ENCODE peak calls at places on chromosome 12, in five cellular contexts. One of them, this sample, is unnamed. For H3K4me1 and H3K27me3, the result is how much of the 10 kb centered on the place peaks cover.

GRCh38 chr12:89363084-89363483 is 10.8 kb upstream of the DUSP6 start:
- DNase-seq in upper lobe of right lung: no peak
- DNase-seq in CD8-positive, alpha-beta memory T cell: no peak
- DNase-seq in spleen: no peak
- DNase-seq in adrenal gland: no peak
- DNase-seq in this sample: no peak

GRCh38 chr12:105492591-105492990 is 162.1 kb downstream of the C12orf75 start:
- DNase-seq in adrenal gland: no peak
- DNase-seq in spleen: no peak
- DNase-seq in upper lobe of right lung: no peak
- DNase-seq in CD8-positive, alpha-beta memory T cell: no peak
- DNase-seq in this sample: no peak

GRCh38 chr12:111451649-111452129 is 46.0 kb downstream of the SH2B3 start:
- DNase-seq in CD8-positive, alpha-beta memory T cell: no peak
- DNase-seq in upper lobe of right lung: no peak
- DNase-seq in spleen: no peak
- DNase-seq in adrenal gland: no peak
- DNase-seq in this sample: no peak

GRCh38 chr12:99852666-99853065 is 132.1 kb downstream of the ANKS1B start:
- DNase-seq in adrenal gland: no peak
- DNase-seq in spleen: no peak
- DNase-seq in upper lobe of right lung: no peak
- DNase-seq in CD8-positive, alpha-beta memory T cell: no peak
- DNase-seq in this sample: no peak

GRCh38 chr12:62744551-62744950 is 190.4 kb downstream of the PPM1H start:
- DNase-seq in upper lobe of right lung: no peak
- DNase-seq in spleen: peak
- DNase-seq in CD8-positive, alpha-beta memory T cell: no peak
- DNase-seq in adrenal gland: peak
- DNase-seq in this sample: no peak

GRCh38 chr12:56683-57346 is 9.8 kb upstream of the IQSEC3 start:
- DNase-seq in upper lobe of right lung: no peak
- DNase-seq in spleen: peak
- DNase-seq in adrenal gland: no peak
- DNase-seq in CD8-positive, alpha-beta memory T cell: no peak
- DNase-seq in this sample: no peak

GRCh38 chr12:95836185-95836609 is 22.6 kb upstream of the SNRPF start:
- DNase-seq in CD8-positive, alpha-beta memory T cell: no peak
- DNase-seq in adrenal gland: no peak
- DNase-seq in spleen: no peak
- DNase-seq in upper lobe of right lung: no peak
- DNase-seq in this sample: no peak

GRCh38 chr12:25276199-25276937 is 25.6 kb upstream of the KRAS start:
- DNase-seq in adrenal gland: peak
- DNase-seq in spleen: no peak
- DNase-seq in upper lobe of right lung: no peak
- DNase-seq in CD8-positive, alpha-beta memory T cell: no peak
- DNase-seq in this sample: no peak

GRCh38 chr12:80041691-80042090 is 57.6 kb upstream of the OTOGL start:
- DNase-seq in spleen: no peak
- DNase-seq in upper lobe of right lung: no peak
- DNase-seq in adrenal gland: no peak
- DNase-seq in CD8-positive, alpha-beta memory T cell: no peak
- DNase-seq in this sample: no peak

GRCh38 chr12:92987846-92988621 is 58.9 kb upstream of the EEA1 start:
- DNase-seq in CD8-positive, alpha-beta memory T cell: no peak
- DNase-seq in upper lobe of right lung: peak
- DNase-seq in spleen: no peak
- DNase-seq in adrenal gland: peak
- DNase-seq in this sample: no peak

GRCh38 chr12:124496584-124496983 is 70.8 kb downstream of the NCOR2 start:
- DNase-seq in spleen: no peak
- DNase-seq in adrenal gland: no peak
- DNase-seq in upper lobe of right lung: no peak
- DNase-seq in CD8-positive, alpha-beta memory T cell: no peak
- DNase-seq in this sample: peak

GRCh38 chr12:103800252-103800771 is 40.7 kb downstream of the NT5DC3 start:
- DNase-seq in CD8-positive, alpha-beta memory T cell: no peak
- DNase-seq in upper lobe of right lung: no peak
- DNase-seq in spleen: no peak
- DNase-seq in adrenal gland: peak
- DNase-seq in this sample: peak

GRCh38 chr12:39412210-39412609 is 30.7 kb downstream of the KIF21A start:
- DNase-seq in CD8-positive, alpha-beta memory T cell: no peak
- DNase-seq in upper lobe of right lung: no peak
- DNase-seq in adrenal gland: no peak
- DNase-seq in spleen: no peak
- DNase-seq in this sample: no peak

GRCh38 chr12:11730299-11731041 is 81.0 kb downstream of the ETV6 start:
- DNase-seq in spleen: no peak
- DNase-seq in upper lobe of right lung: no peak
- DNase-seq in CD8-positive, alpha-beta memory T cell: no peak
- DNase-seq in adrenal gland: no peak
- DNase-seq in this sample: no peak

GRCh38 chr12:76197283-76197682 is 112.8 kb upstream of the NAP1L1 start:
- DNase-seq in CD8-positive, alpha-beta memory T cell: no peak
- DNase-seq in upper lobe of right lung: no peak
- DNase-seq in adrenal gland: no peak
- DNase-seq in spleen: no peak
- DNase-seq in this sample: no peak

GRCh38 chr12:51270067-51270846 is at the start of gene SMAGP:
- DNase-seq in upper lobe of right lung: peak
- DNase-seq in spleen: peak
- DNase-seq in adrenal gland: peak
- DNase-seq in CD8-positive, alpha-beta memory T cell: peak
- DNase-seq in this sample: peak

GRCh38 chr12:92028039-92028709 is 117.5 kb downstream of the BTG1 start:
- DNase-seq in adrenal gland: no peak
- DNase-seq in CD8-positive, alpha-beta memory T cell: no peak
- DNase-seq in spleen: no peak
- DNase-seq in upper lobe of right lung: no peak
- DNase-seq in this sample: no peak

GRCh38 chr12:24840046-24840800 is 108.7 kb downstream of the BCAT1 start:
- DNase-seq in spleen: no peak
- DNase-seq in CD8-positive, alpha-beta memory T cell: no peak
- DNase-seq in adrenal gland: no peak
- DNase-seq in upper lobe of right lung: no peak
- DNase-seq in this sample: no peak

GRCh38 chr12:113152835-113153814 is 3.6 kb downstream of the CFAP73 start:
- DNase-seq in CD8-positive, alpha-beta memory T cell: peak
- DNase-seq in spleen: peak
- DNase-seq in adrenal gland: peak
- DNase-seq in upper lobe of right lung: peak
- DNase-seq in this sample: peak

GRCh38 chr12:41944241-41944640 is 200.4 kb downstream of the GXYLT1 start:
- DNase-seq in spleen: no peak
- DNase-seq in adrenal gland: no peak
- DNase-seq in CD8-positive, alpha-beta memory T cell: no peak
- DNase-seq in upper lobe of right lung: no peak
- DNase-seq in this sample: no peak

GRCh38 chr12:108752387-108752786 is 21.1 kb upstream of the CORO1C start:
- DNase-seq in adrenal gland: no peak
- DNase-seq in CD8-positive, alpha-beta memory T cell: no peak
- DNase-seq in spleen: no peak
- DNase-seq in upper lobe of right lung: no peak
- DNase-seq in this sample: peak

GRCh38 chr12:68804654-68805591 is 3.1 kb upstream of the MDM2 start:
- DNase-seq in adrenal gland: peak
- DNase-seq in upper lobe of right lung: no peak
- DNase-seq in spleen: peak
- DNase-seq in CD8-positive, alpha-beta memory T cell: no peak
- DNase-seq in this sample: peak

DNA sequence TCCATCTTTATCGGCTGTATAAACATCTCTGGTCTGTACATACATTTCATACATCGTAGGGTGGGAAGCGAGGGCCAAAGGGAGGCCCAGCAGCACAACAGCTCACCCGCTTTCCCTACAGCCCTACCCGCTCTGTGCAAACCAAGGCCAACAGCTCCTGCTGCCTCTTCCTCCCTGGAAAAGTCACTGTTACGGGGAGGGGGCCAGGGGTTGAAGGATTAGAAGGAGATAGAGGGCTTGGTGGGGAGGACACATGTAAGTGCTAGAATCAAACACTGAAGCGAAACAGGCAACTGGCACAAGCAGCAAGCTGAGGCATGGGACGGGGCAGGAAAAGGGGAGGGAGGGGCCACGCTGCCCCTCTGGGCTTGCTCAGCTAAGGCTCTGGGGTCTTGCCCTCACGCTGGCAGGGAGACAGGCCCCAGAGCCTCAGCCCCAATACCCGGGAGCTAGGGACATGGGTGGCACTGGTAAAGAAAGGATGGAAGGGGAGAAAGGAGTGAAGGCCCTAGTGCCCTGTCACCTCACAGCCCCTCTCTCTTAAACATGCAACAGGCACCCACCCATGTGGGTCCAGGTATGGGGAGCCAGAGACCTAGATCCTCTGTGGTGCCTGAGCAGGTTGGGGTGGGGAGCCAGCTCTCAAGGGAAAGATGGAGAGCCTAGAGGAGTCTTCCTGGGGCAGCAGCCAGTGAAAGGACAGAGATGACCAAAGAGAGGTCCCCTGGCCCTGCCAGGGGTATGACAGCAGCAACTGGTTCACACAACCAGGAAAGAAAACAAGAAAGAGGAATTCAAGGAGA is 14.4 kb downstream of the SPRYD3 start:
- DNase-seq in adrenal gland: peak
- DNase-seq in CD8-positive, alpha-beta memory T cell: no peak
- DNase-seq in upper lobe of right lung: peak
- DNase-seq in spleen: no peak
- DNase-seq in this sample: peak
- H3K4me1 ChIP-seq in adrenal gland: under half
- H3K4me1 ChIP-seq in CD8-positive, alpha-beta memory T cell: under half
- H3K4me1 ChIP-seq in upper lobe of right lung: under half
- H3K4me1 ChIP-seq in spleen: under half
- H3K4me1 ChIP-seq in this sample: under half

DNA sequence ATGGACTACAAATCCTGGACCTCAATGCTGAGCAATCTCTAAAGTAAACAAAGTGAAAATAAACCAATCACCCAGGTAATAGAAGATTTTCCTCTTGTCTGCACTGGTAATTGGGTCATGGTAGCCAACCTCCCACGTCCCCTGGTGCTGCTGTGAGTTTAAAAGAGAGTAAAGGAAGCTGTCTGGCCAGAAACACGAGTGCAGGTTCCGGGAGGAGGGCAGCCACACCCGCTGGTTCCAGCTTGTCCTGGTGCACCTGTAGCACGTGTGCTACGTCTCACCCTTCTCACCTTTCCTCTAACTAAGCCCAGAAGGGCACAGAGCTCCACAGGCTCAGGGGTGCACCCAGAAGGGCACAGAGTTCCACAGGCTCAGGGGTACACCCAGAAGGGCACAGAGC is 5.4 kb downstream of the CRACR2A start:
- DNase-seq in upper lobe of right lung: no peak
- DNase-seq in spleen: no peak
- DNase-seq in adrenal gland: no peak
- DNase-seq in CD8-positive, alpha-beta memory T cell: no peak
- DNase-seq in this sample: no peak
- H3K27me3 ChIP-seq in upper lobe of right lung: under half
- H3K27me3 ChIP-seq in spleen: under half
- H3K27me3 ChIP-seq in adrenal gland: under half
- H3K27me3 ChIP-seq in CD8-positive, alpha-beta memory T cell: under half
- H3K27me3 ChIP-seq in this sample: under half

GRCh38 chr12:107632246-107632645 is 53.4 kb upstream of the PWP1 start:
- DNase-seq in spleen: no peak
- DNase-seq in upper lobe of right lung: no peak
- DNase-seq in adrenal gland: no peak
- DNase-seq in CD8-positive, alpha-beta memory T cell: no peak
- DNase-seq in this sample: no peak

GRCh38 chr12:107634530-107634929 is 51.1 kb upstream of the PWP1 start:
- DNase-seq in adrenal gland: no peak
- DNase-seq in upper lobe of right lung: no peak
- DNase-seq in CD8-positive, alpha-beta memory T cell: no peak
- DNase-seq in spleen: no peak
- DNase-seq in this sample: no peak

GRCh38 chr12:107631715-107632114 is 53.9 kb upstream of the PWP1 start:
- DNase-seq in adrenal gland: no peak
- DNase-seq in spleen: no peak
- DNase-seq in CD8-positive, alpha-beta memory T cell: no peak
- DNase-seq in upper lobe of right lung: no peak
- DNase-seq in this sample: no peak

DNA sequence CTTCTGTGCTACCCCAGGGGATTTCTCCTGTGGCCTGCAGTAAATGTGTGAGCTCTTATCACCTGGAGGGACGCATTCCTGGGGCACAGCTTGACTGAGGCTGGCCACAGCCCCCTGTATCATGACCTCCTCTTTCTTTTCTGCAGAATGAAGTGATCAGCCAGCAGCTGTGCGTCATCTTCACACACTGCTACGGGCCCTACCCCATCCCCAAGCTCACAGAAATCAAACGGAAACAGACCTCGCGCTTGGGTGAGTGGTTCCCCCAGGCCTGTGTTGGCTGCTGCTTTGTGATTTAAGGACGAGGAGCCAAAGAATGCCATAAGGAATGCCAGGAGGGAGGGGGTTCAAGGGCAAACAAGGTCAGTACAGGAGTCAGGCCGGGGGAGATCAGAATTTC is 50.5 kb upstream of the PWP1 start:
- DNase-seq in adrenal gland: no peak
- DNase-seq in spleen: no peak
- DNase-seq in upper lobe of right lung: no peak
- DNase-seq in CD8-positive, alpha-beta memory T cell: no peak
- DNase-seq in this sample: no peak
- H3K27ac ChIP-seq in adrenal gland: no peak
- H3K27ac ChIP-seq in spleen: no peak
- H3K27ac ChIP-seq in upper lobe of right lung: no peak
- H3K27ac ChIP-seq in CD8-positive, alpha-beta memory T cell: no peak
- H3K27ac ChIP-seq in this sample: no peak

DNA sequence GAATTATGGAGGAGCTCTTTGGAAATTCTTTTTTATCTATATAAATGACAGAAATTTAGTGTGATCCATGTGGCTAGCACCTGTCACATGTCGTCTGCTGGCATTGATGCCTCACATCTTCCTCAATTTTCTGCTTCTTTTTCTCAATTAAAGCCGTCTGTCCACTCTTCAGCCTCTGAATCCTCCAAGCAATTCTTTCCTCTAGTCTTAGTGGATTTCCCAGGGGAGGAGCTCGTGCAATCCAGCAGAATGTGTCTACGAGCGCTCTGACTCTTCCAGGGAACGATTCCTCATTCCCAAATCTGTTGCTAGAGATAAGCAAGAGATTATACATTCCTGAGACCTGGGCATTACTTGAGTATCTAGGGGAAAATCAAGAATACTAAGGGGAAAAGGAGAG is 176.6 kb downstream of the EMP1 start:
- DNase-seq in spleen: no peak
- DNase-seq in upper lobe of right lung: no peak
- DNase-seq in adrenal gland: no peak
- DNase-seq in CD8-positive, alpha-beta memory T cell: no peak
- DNase-seq in this sample: no peak
- H3K4me1 ChIP-seq in spleen: under half
- H3K4me1 ChIP-seq in upper lobe of right lung: under half
- H3K4me1 ChIP-seq in adrenal gland: under half
- H3K4me1 ChIP-seq in CD8-positive, alpha-beta memory T cell: under half
- H3K4me1 ChIP-seq in this sample: under half